ENCODE peak calls at places on chromosomes 7 and 10, in seven cellular contexts. One of them, this sample, is unnamed.

GRCh38 chr10:94299417-94299816 is 63.3 kb downstream of the NOC3L start:
- DNase-seq in mucosa of descending colon: no peak
- DNase-seq in RKO: no peak
- DNase-seq in fibroblast of lung: peak
- DNase-seq in HT1080: peak
- DNase-seq in IMR-90: peak
- DNase-seq in stimulated activated CD8-positive, alpha-beta memory T cell treated with anti-CD3 and anti-CD28 coated beads, Interleukin-15, amount 100 ng/mL, for 24 hours: no peak
- DNase-seq in this sample: no peak

GRCh38 chr7:46215987-46216567 is 295.0 kb upstream of the IGFBP3 start:
- DNase-seq in mucosa of descending colon: no peak
- DNase-seq in IMR-90: no peak
- DNase-seq in fibroblast of lung: no peak
- DNase-seq in HT1080: no peak
- DNase-seq in RKO: no peak
- DNase-seq in stimulated activated CD8-positive, alpha-beta memory T cell treated with anti-CD3 and anti-CD28 coated beads, Interleukin-15, amount 100 ng/mL, for 24 hours: no peak
- DNase-seq in this sample: no peak

GRCh38 chr10:132443998-132444876 is 47.2 kb downstream of the PWWP2B start:
- DNase-seq in fibroblast of lung: no peak
- DNase-seq in stimulated activated CD8-positive, alpha-beta memory T cell treated with anti-CD3 and anti-CD28 coated beads, Interleukin-15, amount 100 ng/mL, for 24 hours: no peak
- DNase-seq in IMR-90: no peak
- DNase-seq in HT1080: no peak
- DNase-seq in RKO: no peak
- DNase-seq in mucosa of descending colon: peak
- DNase-seq in this sample: no peak

GRCh38 chr7:134632937-134633540 is 13.6 kb upstream of the BPGM start:
- DNase-seq in fibroblast of lung: peak
- DNase-seq in IMR-90: peak
- DNase-seq in mucosa of descending colon: no peak
- DNase-seq in HT1080: peak
- DNase-seq in RKO: peak
- DNase-seq in stimulated activated CD8-positive, alpha-beta memory T cell treated with anti-CD3 and anti-CD28 coated beads, Interleukin-15, amount 100 ng/mL, for 24 hours: no peak
- DNase-seq in this sample: no peak

GRCh38 chr7:5420841-5421625 is 2.6 kb downstream of the TNRC18 start:
- DNase-seq in RKO: peak
- DNase-seq in HT1080: no peak
- DNase-seq in IMR-90: no peak
- DNase-seq in fibroblast of lung: no peak
- DNase-seq in stimulated activated CD8-positive, alpha-beta memory T cell treated with anti-CD3 and anti-CD28 coated beads, Interleukin-15, amount 100 ng/mL, for 24 hours: no peak
- DNase-seq in mucosa of descending colon: peak
- DNase-seq in this sample: peak

GRCh38 chr10:24722676-24723385 is 856 bp downstream of the ARHGAP21 start:
- DNase-seq in RKO: peak
- DNase-seq in stimulated activated CD8-positive, alpha-beta memory T cell treated with anti-CD3 and anti-CD28 coated beads, Interleukin-15, amount 100 ng/mL, for 24 hours: peak
- DNase-seq in HT1080: peak
- DNase-seq in fibroblast of lung: peak
- DNase-seq in IMR-90: peak
- DNase-seq in mucosa of descending colon: peak
- DNase-seq in this sample: peak

GRCh38 chr10:44010873-44011602 is 362.4 kb upstream of the ZNF32 start:
- DNase-seq in mucosa of descending colon: no peak
- DNase-seq in IMR-90: peak
- DNase-seq in stimulated activated CD8-positive, alpha-beta memory T cell treated with anti-CD3 and anti-CD28 coated beads, Interleukin-15, amount 100 ng/mL, for 24 hours: no peak
- DNase-seq in fibroblast of lung: no peak
- DNase-seq in HT1080: no peak
- DNase-seq in RKO: no peak
- DNase-seq in this sample: peak

GRCh38 chr10:79159141-79159619 is 90.4 kb downstream of the ZMIZ1 start:
- DNase-seq in mucosa of descending colon: no peak
- DNase-seq in RKO: no peak
- DNase-seq in IMR-90: peak
- DNase-seq in HT1080: peak
- DNase-seq in stimulated activated CD8-positive, alpha-beta memory T cell treated with anti-CD3 and anti-CD28 coated beads, Interleukin-15, amount 100 ng/mL, for 24 hours: no peak
- DNase-seq in fibroblast of lung: peak
- DNase-seq in this sample: no peak

GRCh38 chr7:35257251-35258124 is 3.6 kb upstream of the TBX20 start:
- DNase-seq in IMR-90: no peak
- DNase-seq in fibroblast of lung: no peak
- DNase-seq in mucosa of descending colon: no peak
- DNase-seq in HT1080: no peak
- DNase-seq in stimulated activated CD8-positive, alpha-beta memory T cell treated with anti-CD3 and anti-CD28 coated beads, Interleukin-15, amount 100 ng/mL, for 24 hours: no peak
- DNase-seq in RKO: no peak
- DNase-seq in this sample: no peak

GRCh38 chr10:102731222-102731800 is 12.4 kb upstream of the WBP1L start:
- DNase-seq in IMR-90: no peak
- DNase-seq in stimulated activated CD8-positive, alpha-beta memory T cell treated with anti-CD3 and anti-CD28 coated beads, Interleukin-15, amount 100 ng/mL, for 24 hours: no peak
- DNase-seq in mucosa of descending colon: no peak
- DNase-seq in fibroblast of lung: no peak
- DNase-seq in HT1080: no peak
- DNase-seq in RKO: no peak
- DNase-seq in this sample: no peak

GRCh38 chr10:118002581-118002980 is 44.2 kb downstream of the RAB11FIP2 start:
- DNase-seq in RKO: peak
- DNase-seq in mucosa of descending colon: no peak
- DNase-seq in HT1080: peak
- DNase-seq in IMR-90: peak
- DNase-seq in stimulated activated CD8-positive, alpha-beta memory T cell treated with anti-CD3 and anti-CD28 coated beads, Interleukin-15, amount 100 ng/mL, for 24 hours: no peak
- DNase-seq in fibroblast of lung: peak
- DNase-seq in this sample: no peak

GRCh38 chr7:86939197-86939814 is 120.1 kb downstream of the ELAPOR2 start:
- DNase-seq in IMR-90: peak
- DNase-seq in mucosa of descending colon: no peak
- DNase-seq in RKO: peak
- DNase-seq in HT1080: peak
- DNase-seq in stimulated activated CD8-positive, alpha-beta memory T cell treated with anti-CD3 and anti-CD28 coated beads, Interleukin-15, amount 100 ng/mL, for 24 hours: no peak
- DNase-seq in fibroblast of lung: peak
- DNase-seq in this sample: no peak

GRCh38 chr10:124693801-124694416 is 50.3 kb downstream of the FAM53B start:
- DNase-seq in IMR-90: no peak
- DNase-seq in RKO: no peak
- DNase-seq in fibroblast of lung: no peak
- DNase-seq in HT1080: no peak
- DNase-seq in mucosa of descending colon: no peak
- DNase-seq in stimulated activated CD8-positive, alpha-beta memory T cell treated with anti-CD3 and anti-CD28 coated beads, Interleukin-15, amount 100 ng/mL, for 24 hours: no peak
- DNase-seq in this sample: no peak